ENCODE peak calls at places on chromosomes 2 and 18, in five cellular contexts. H is T-helper 2 cell, I is NCI-H748 treated with DMSO at 0.1 percent for 48 hours, P is prostate gland, B is NCI-H1105 treated with DMSO at 0.1 percent for 48 hours. K is an unnamed sample.

GRCh38 chr2:130353291-130354134 is 2.3 kb upstream of the PTPN18 start:
- DNase-seq in H (no peak), I (no peak), P (no peak), B (no peak), K (no peak)

GRCh38 chr2:238216651-238217184 is 13.2 kb upstream of the ILKAP start:
- DNase-seq in H (no peak), I (no peak), P (no peak), B (no peak), K (no peak)

GRCh38 chr2:120907822-120908221 is 172.2 kb downstream of the GLI2 start:
- DNase-seq in H (no peak), I (no peak), P (no peak), B (no peak), K (no peak)

GRCh38 chr2:197037863-197038398 is 111.4 kb upstream of the PGAP1 start:
- DNase-seq in H (no peak), I (no peak), P (no peak), B (no peak), K (no peak)

GRCh38 chr18:36075862-36076587 is 8.7 kb upstream of the RPRD1A start:
- DNase-seq in H (no peak), I (no peak), P (no peak), B (no peak), K (no peak)

GRCh38 chr2:98514879-98515570 is 70.4 kb downstream of the INPP4A start:
- DNase-seq in H (no peak), I (no peak), P (no peak), B (no peak), K (no peak)

GRCh38 chr2:23386422-23387220 is 1.6 kb downstream of the KLHL29 start:
- DNase-seq in H (no peak), I (peak), P (peak), B (peak), K (peak)

GRCh38 chr2:32723467-32724079 is 95.7 kb downstream of the TTC27 start:
- DNase-seq in H (no peak), I (no peak), P (no peak), B (no peak), K (no peak)

GRCh38 chr2:110903548-110903947 is 171.2 kb downstream of the ACOXL start:
- DNase-seq in H (no peak), I (no peak), P (peak), B (no peak), K (no peak)

GRCh38 chr18:48441405-48441881 is 32.3 kb upstream of the ZBTB7C start:
- DNase-seq in H (no peak), I (no peak), P (no peak), B (peak), K (peak)

GRCh38 chr2:164934790-164935466 is 20.4 kb downstream of the SLC38A11 start:
- DNase-seq in H (no peak), I (peak), P (no peak), B (peak), K (no peak)

GRCh38 chr2:31131871-31132270 is 6.4 kb downstream of the GALNT14 start:
- DNase-seq in H (no peak), I (no peak), P (no peak), B (no peak), K (no peak)

GRCh38 chr2:66270247-66270646 is 164.7 kb upstream of the MEIS1 start:
- DNase-seq in H (no peak), I (no peak), P (no peak), B (no peak), K (no peak)

GRCh38 chr18:6743988-6744387 is 14.5 kb downstream of the ARHGAP28 start:
- DNase-seq in H (no peak), I (no peak), P (no peak), B (no peak), K (no peak)

GRCh38 chr2:120765911-120766757 is 30.5 kb downstream of the GLI2 start:
- DNase-seq in H (no peak), I (no peak), P (no peak), B (no peak), K (peak)

GRCh38 chr2:22944141-22944540 is 440.8 kb upstream of the KLHL29 start:
- DNase-seq in H (no peak), I (no peak), P (no peak), B (no peak), K (no peak)

GRCh38 chr2:96091711-96092579 is 24.4 kb downstream of the ADRA2B start:
- DNase-seq in H (no peak), I (no peak), P (no peak), B (no peak), K (peak)

GRCh38 chr2:59622599-59623308 is 930.7 kb downstream of the BCL11A start:
- DNase-seq in H (no peak), I (no peak), P (no peak), B (no peak), K (no peak)

GRCh38 chr2:72915076-72915906 is 2.0 kb upstream of the EMX1 start:
- DNase-seq in H (no peak), I (no peak), P (no peak), B (no peak), K (peak)

GRCh38 chr2:152336854-152337510 is 2.0 kb downstream of the FMNL2 start:
- DNase-seq in H (no peak), I (no peak), P (peak), B (no peak), K (peak)

GRCh38 chr2:144137705-144138428 is 382.1 kb downstream of the ZEB2 start:
- DNase-seq in H (no peak), I (no peak), P (no peak), B (no peak), K (no peak)

GRCh38 chr2:118686364-118686763 is 161.1 kb downstream of the EN1 start:
- DNase-seq in H (no peak), I (no peak), P (no peak), B (no peak), K (no peak)

GRCh38 chr2:28422903-28423741 is 30.5 kb downstream of the FOSL2 start:
- DNase-seq in H (no peak), I (no peak), P (no peak), B (no peak), K (no peak)

GRCh38 chr2:240646061-240646899 is 21.0 kb downstream of the GPR35 start:
- DNase-seq in H (peak), I (no peak), P (no peak), B (peak), K (peak)

GRCh38 chr2:241940329-241940728 is 70.8 kb downstream of the RTP5 start:
- DNase-seq in H (no peak), I (no peak), P (no peak), B (no peak), K (no peak)

K was measured in adrenal gland.